ENCODE peak calls at places on chromosomes 16 and 17, in five cellular contexts. One of them, this sample, is unnamed.

GRCh38 chr16:27436065-27436464 is 34.1 kb downstream of the IL21R start:
- DNase-seq in HCT116: no peak
- DNase-seq in endothelial cell of umbilical vein: no peak
- DNase-seq in breast epithelium: no peak
- DNase-seq in sigmoid colon: peak; percentile 38
- DNase-seq in this sample: no peak

GRCh38 chr17:2602597-2603017 is 9.2 kb downstream of the PAFAH1B1 start:
- DNase-seq in HCT116: no peak
- DNase-seq in endothelial cell of umbilical vein: peak; percentile 24
- DNase-seq in breast epithelium: no peak
- DNase-seq in sigmoid colon: no peak
- DNase-seq in this sample: no peak

GRCh38 chr17:76972046-76972641 is 103.9 kb downstream of the MGAT5B start:
- DNase-seq in HCT116: no peak
- DNase-seq in endothelial cell of umbilical vein: no peak
- DNase-seq in breast epithelium: no peak
- DNase-seq in sigmoid colon: no peak
- DNase-seq in this sample: no peak

GRCh38 chr17:9409430-9409829 is 166.2 kb downstream of the STX8 start:
- DNase-seq in HCT116: no peak
- DNase-seq in endothelial cell of umbilical vein: peak; percentile 26
- DNase-seq in breast epithelium: no peak
- DNase-seq in sigmoid colon: no peak
- DNase-seq in this sample: no peak

GRCh38 chr17:48542956-48543853 is 1.7 kb downstream of the HOXB2 start:
- DNase-seq in HCT116: no peak
- DNase-seq in endothelial cell of umbilical vein: peak; percentile 61
- DNase-seq in breast epithelium: no peak
- DNase-seq in sigmoid colon: peak; percentile 83
- DNase-seq in this sample: no peak

GRCh38 chr16:6682142-6682811 is 650.4 kb upstream of the RBFOX1 start:
- DNase-seq in HCT116: no peak
- DNase-seq in endothelial cell of umbilical vein: no peak
- DNase-seq in breast epithelium: no peak
- DNase-seq in sigmoid colon: no peak
- DNase-seq in this sample: peak; percentile 10

GRCh38 chr17:16877102-16877501 is 94.8 kb downstream of the TNFRSF13B start:
- DNase-seq in HCT116: no peak
- DNase-seq in endothelial cell of umbilical vein: no peak
- DNase-seq in breast epithelium: no peak
- DNase-seq in sigmoid colon: no peak
- DNase-seq in this sample: no peak

GRCh38 chr17:29294580-29294900 is 592 bp upstream of the NUFIP2 start:
- DNase-seq in HCT116: no peak
- DNase-seq in endothelial cell of umbilical vein: no peak
- DNase-seq in breast epithelium: no peak
- DNase-seq in sigmoid colon: no peak
- DNase-seq in this sample: no peak

GRCh38 chr17:74055508-74056160 is 147.8 kb upstream of the RPL38 start:
- DNase-seq in HCT116: no peak
- DNase-seq in endothelial cell of umbilical vein: no peak
- DNase-seq in breast epithelium: no peak
- DNase-seq in sigmoid colon: no peak
- DNase-seq in this sample: no peak

GRCh38 chr16:66927918-66928649 is 2.7 kb upstream of the RRAD start:
- DNase-seq in HCT116: no peak
- DNase-seq in endothelial cell of umbilical vein: no peak
- DNase-seq in breast epithelium: no peak
- DNase-seq in sigmoid colon: no peak
- DNase-seq in this sample: no peak

GRCh38 chr17:9669551-9670008 is 24.3 kb downstream of the USP43 start:
- DNase-seq in HCT116: no peak
- DNase-seq in endothelial cell of umbilical vein: no peak
- DNase-seq in breast epithelium: peak; percentile 23
- DNase-seq in sigmoid colon: no peak
- DNase-seq in this sample: no peak

GRCh38 chr17:74987909-74988711 is 678 bp downstream of the CDR2L start:
- DNase-seq in HCT116: no peak
- DNase-seq in endothelial cell of umbilical vein: peak; percentile 84
- DNase-seq in breast epithelium: peak; percentile 80
- DNase-seq in sigmoid colon: peak; percentile 95
- DNase-seq in this sample: no peak

GRCh38 chr17:73192219-73192893 is 499 bp upstream of the COG1 start:
- DNase-seq in HCT116: peak; percentile 75
- DNase-seq in endothelial cell of umbilical vein: peak; percentile 71
- DNase-seq in breast epithelium: peak; percentile 49
- DNase-seq in sigmoid colon: peak; percentile 80
- DNase-seq in this sample: peak; percentile 74

GRCh38 chr17:73292031-73292531 is 19.7 kb downstream of the CDC42EP4 start:
- DNase-seq in HCT116: peak; percentile 89
- DNase-seq in endothelial cell of umbilical vein: peak; percentile 74
- DNase-seq in breast epithelium: no peak
- DNase-seq in sigmoid colon: peak; percentile 87
- DNase-seq in this sample: no peak

GRCh38 chr16:26802965-26803364 is 263.8 kb upstream of the C16orf82 start:
- DNase-seq in HCT116: no peak
- DNase-seq in endothelial cell of umbilical vein: no peak
- DNase-seq in breast epithelium: no peak
- DNase-seq in sigmoid colon: no peak
- DNase-seq in this sample: no peak

GRCh38 chr17:78658281-78658785 is 81.1 kb upstream of the DNAH17 start:
- DNase-seq in HCT116: no peak
- DNase-seq in endothelial cell of umbilical vein: no peak
- DNase-seq in breast epithelium: no peak
- DNase-seq in sigmoid colon: peak; percentile 45
- DNase-seq in this sample: no peak

GRCh38 chr16:67252806-67253497 is 4.2 kb downstream of the SLC9A5 start:
- DNase-seq in HCT116: no peak
- DNase-seq in endothelial cell of umbilical vein: no peak
- DNase-seq in breast epithelium: no peak
- DNase-seq in sigmoid colon: peak; percentile 44
- DNase-seq in this sample: no peak

GRCh38 chr16:5575121-5575520 is 477.5 kb upstream of the EEF2KMT start:
- DNase-seq in HCT116: no peak
- DNase-seq in endothelial cell of umbilical vein: no peak
- DNase-seq in breast epithelium: no peak
- DNase-seq in sigmoid colon: no peak
- DNase-seq in this sample: no peak

GRCh38 chr17:79422236-79422635 is 188.6 kb downstream of the RBFOX3 start:
- DNase-seq in HCT116: no peak
- DNase-seq in endothelial cell of umbilical vein: no peak
- DNase-seq in breast epithelium: no peak
- DNase-seq in sigmoid colon: no peak
- DNase-seq in this sample: no peak

GRCh38 chr16:84380405-84380804 is 12.1 kb downstream of the ATP2C2 start:
- DNase-seq in HCT116: no peak
- DNase-seq in endothelial cell of umbilical vein: no peak
- DNase-seq in breast epithelium: no peak
- DNase-seq in sigmoid colon: no peak
- DNase-seq in this sample: peak; percentile 16

GRCh38 chr17:66542967-66543525 is 240.6 kb downstream of the PRKCA start:
- DNase-seq in HCT116: no peak
- DNase-seq in endothelial cell of umbilical vein: peak; percentile 41
- DNase-seq in breast epithelium: no peak
- DNase-seq in sigmoid colon: no peak
- DNase-seq in this sample: no peak

GRCh38 chr16:89072216-89073130 is 21.2 kb upstream of the ACSF3 start:
- DNase-seq in HCT116: no peak
- DNase-seq in endothelial cell of umbilical vein: no peak
- DNase-seq in breast epithelium: no peak
- DNase-seq in sigmoid colon: peak; percentile 79
- DNase-seq in this sample: no peak

GRCh38 chr17:8598913-8599312 is 31.6 kb downstream of the MYH10 start:
- DNase-seq in HCT116: no peak
- DNase-seq in endothelial cell of umbilical vein: no peak
- DNase-seq in breast epithelium: no peak
- DNase-seq in sigmoid colon: no peak
- DNase-seq in this sample: no peak

GRCh38 chr17:59346341-59346740 is 14.9 kb downstream of the YPEL2 start:
- DNase-seq in HCT116: no peak
- DNase-seq in endothelial cell of umbilical vein: no peak
- DNase-seq in breast epithelium: no peak
- DNase-seq in sigmoid colon: no peak
- DNase-seq in this sample: no peak

GRCh38 chr17:65634533-65634932 is 73.1 kb upstream of the AXIN2 start:
- DNase-seq in HCT116: no peak
- DNase-seq in endothelial cell of umbilical vein: peak; percentile 6
- DNase-seq in breast epithelium: no peak
- DNase-seq in sigmoid colon: no peak
- DNase-seq in this sample: no peak

GRCh38 chr16:53147500-53148065 is 92.8 kb downstream of the CHD9 start:
- DNase-seq in HCT116: no peak
- DNase-seq in endothelial cell of umbilical vein: peak; percentile 59
- DNase-seq in breast epithelium: no peak
- DNase-seq in sigmoid colon: no peak
- DNase-seq in this sample: no peak
- TF ChIP-seq POLR2AphosphoS5 in HCT116: no peak
- TF ChIP-seq POLR2AphosphoS5 in endothelial cell of umbilical vein: no peak
- TF ChIP-seq POLR2AphosphoS5 in breast epithelium: no peak
- TF ChIP-seq POLR2AphosphoS5 in sigmoid colon: peak; percentile 49
- TF ChIP-seq POLR2AphosphoS5 in this sample: no peak

GRCh38 chr17:63821809-63822208 is 5.4 kb upstream of the PSMC5 start:
- DNase-seq in HCT116: no peak
- DNase-seq in endothelial cell of umbilical vein: no peak
- DNase-seq in breast epithelium: no peak
- DNase-seq in sigmoid colon: no peak
- DNase-seq in this sample: no peak
- TF ChIP-seq POLR2AphosphoS5 in HCT116: no peak
- TF ChIP-seq POLR2AphosphoS5 in endothelial cell of umbilical vein: no peak
- TF ChIP-seq POLR2AphosphoS5 in breast epithelium: no peak
- TF ChIP-seq POLR2AphosphoS5 in sigmoid colon: no peak
- TF ChIP-seq POLR2AphosphoS5 in this sample: no peak

DNA sequence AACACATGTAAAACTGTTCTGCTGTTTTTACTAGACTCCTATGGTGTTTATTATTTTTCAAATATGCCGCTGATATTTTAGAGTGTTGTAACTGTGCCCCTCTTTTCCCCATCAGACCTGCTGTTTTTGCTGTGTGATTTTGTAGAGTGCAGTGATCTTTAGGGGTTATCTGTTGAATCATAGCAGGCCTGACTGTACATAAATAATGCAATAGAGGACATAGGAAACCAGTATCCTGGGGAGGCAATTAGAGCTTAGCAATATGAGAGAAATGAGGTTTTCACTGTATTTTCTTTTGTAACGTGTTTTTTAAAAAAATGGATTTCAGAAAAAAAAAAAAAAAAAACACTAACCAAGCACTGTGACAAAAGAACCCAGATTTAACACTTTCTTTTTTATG is 662.2 kb downstream of the TOX3 start:
- DNase-seq in HCT116: no peak
- DNase-seq in endothelial cell of umbilical vein: no peak
- DNase-seq in breast epithelium: no peak
- DNase-seq in sigmoid colon: no peak
- DNase-seq in this sample: no peak
- TF ChIP-seq POLR2AphosphoS5 in HCT116: no peak
- TF ChIP-seq POLR2AphosphoS5 in endothelial cell of umbilical vein: no peak
- TF ChIP-seq POLR2AphosphoS5 in breast epithelium: no peak
- TF ChIP-seq POLR2AphosphoS5 in sigmoid colon: no peak
- TF ChIP-seq POLR2AphosphoS5 in this sample: no peak

DNA sequence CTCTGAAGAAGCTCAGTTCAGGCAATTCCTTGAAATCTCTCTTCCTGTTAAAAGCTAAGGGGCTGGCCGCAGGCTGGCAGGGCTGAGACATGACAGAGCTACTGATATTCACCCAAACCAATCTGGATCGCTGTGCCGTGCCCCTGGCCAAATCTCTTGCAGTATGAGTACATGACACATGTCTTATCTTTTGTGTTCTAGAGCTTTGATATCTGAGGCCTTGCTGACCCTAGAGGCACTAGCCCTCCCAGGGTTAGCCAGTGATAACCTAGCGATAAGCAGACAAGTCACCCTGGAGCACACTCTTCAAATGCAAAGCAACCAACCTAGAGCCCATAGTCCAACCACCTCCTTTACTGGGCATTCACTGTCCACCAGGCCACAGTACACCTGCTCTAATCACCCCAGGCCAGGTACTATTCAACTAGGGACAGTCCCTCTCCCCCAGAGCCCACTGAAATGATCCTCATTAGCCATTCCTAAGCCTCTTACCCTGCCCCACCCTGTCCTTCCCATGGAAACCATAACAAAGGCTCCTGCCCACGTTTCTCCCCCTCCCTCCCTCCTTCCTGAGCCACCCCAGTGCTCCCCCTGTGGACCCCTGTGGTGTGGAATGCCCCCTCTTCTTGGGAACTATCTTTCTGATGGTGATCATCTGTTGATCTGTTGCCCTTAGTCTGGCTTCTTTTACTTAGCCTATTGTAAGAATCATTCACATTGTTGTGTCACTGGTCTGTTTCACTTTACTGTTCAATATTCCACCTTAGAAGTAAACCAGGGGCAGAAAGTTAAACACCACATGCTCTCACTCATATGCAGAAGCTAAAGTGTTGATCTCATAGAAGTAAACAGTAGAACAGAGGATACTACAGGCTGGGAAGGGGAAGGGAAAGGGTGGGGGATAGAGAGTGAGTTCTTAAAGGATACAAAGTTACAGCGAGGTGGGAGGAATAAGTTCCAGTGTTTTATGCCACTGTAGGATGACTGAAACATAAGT is 52.5 kb downstream of the TEKT5 start:
- DNase-seq in HCT116: no peak
- DNase-seq in endothelial cell of umbilical vein: no peak
- DNase-seq in breast epithelium: no peak
- DNase-seq in sigmoid colon: no peak
- DNase-seq in this sample: no peak
- TF ChIP-seq POLR2AphosphoS5 in HCT116: no peak
- TF ChIP-seq POLR2AphosphoS5 in endothelial cell of umbilical vein: no peak
- TF ChIP-seq POLR2AphosphoS5 in breast epithelium: no peak
- TF ChIP-seq POLR2AphosphoS5 in sigmoid colon: peak; percentile 32
- TF ChIP-seq POLR2AphosphoS5 in this sample: no peak

GRCh38 chr17:50055426-50056216 is at the start of gene ITGA3:
- DNase-seq in HCT116: peak; percentile 98
- DNase-seq in endothelial cell of umbilical vein: peak; percentile 80
- DNase-seq in breast epithelium: peak; percentile 76
- DNase-seq in sigmoid colon: peak; percentile 94
- DNase-seq in this sample: no peak
- TF ChIP-seq POLR2AphosphoS5 in HCT116: peak; percentile 57
- TF ChIP-seq POLR2AphosphoS5 in endothelial cell of umbilical vein: peak; percentile 39
- TF ChIP-seq POLR2AphosphoS5 in breast epithelium: peak; percentile 41
- TF ChIP-seq POLR2AphosphoS5 in sigmoid colon: peak; percentile 47
- TF ChIP-seq POLR2AphosphoS5 in this sample: no peak

DNA sequence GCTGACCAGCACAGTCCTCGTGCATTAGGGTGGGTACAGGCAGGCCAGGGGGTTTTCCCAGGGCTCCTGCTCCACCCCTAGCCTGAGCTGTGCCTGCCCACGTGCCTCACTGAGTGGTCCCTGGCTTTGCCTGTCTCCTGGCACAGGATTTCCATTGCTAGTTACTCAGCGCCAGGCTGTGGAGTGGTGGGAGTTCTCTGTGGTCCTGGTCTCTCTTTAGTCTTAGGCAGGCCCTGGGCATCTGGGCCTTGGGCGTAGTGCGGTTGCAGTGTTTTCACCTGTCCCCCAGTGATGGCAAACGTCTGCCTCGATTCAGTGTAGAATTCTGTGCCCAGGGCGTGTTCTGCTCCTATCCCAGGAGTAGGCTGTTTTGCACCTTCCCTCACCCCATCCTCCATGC is 86.1 kb downstream of the RPTOR start:
- DNase-seq in HCT116: no peak
- DNase-seq in endothelial cell of umbilical vein: no peak
- DNase-seq in breast epithelium: no peak
- DNase-seq in sigmoid colon: no peak
- DNase-seq in this sample: no peak
- TF ChIP-seq POLR2AphosphoS5 in HCT116: no peak
- TF ChIP-seq POLR2AphosphoS5 in endothelial cell of umbilical vein: no peak
- TF ChIP-seq POLR2AphosphoS5 in breast epithelium: no peak
- TF ChIP-seq POLR2AphosphoS5 in sigmoid colon: no peak
- TF ChIP-seq POLR2AphosphoS5 in this sample: no peak